ENCODE peak calls at places on chromosomes 3 and 15, in nine cellular contexts. B, M, S, A, K, X, T, R and Z are unnamed samples.
A peak's percentile ranks its signal among the peaks of the same experiment; 100 is the strongest.

GRCh38 chr15:98876461-98877369 is 130.9 kb downstream of the PGPEP1L start:
- DNase-seq in B (no peak), M (no peak), S (no peak), A (no peak), K (no peak), X (peak; percentile 70), T (no peak), R (no peak), Z (peak; percentile 56)

GRCh38 chr3:77161098-77161497 is 121.2 kb downstream of the ROBO2 start:
- DNase-seq in B (no peak), M (no peak), S (no peak), A (no peak), K (no peak), X (no peak), T (no peak), R (no peak), Z (no peak)

GRCh38 chr3:13040381-13041074 is 32.7 kb downstream of the IQSEC1 start:
- DNase-seq in B (no peak), M (no peak), S (no peak), A (no peak), K (no peak), X (no peak), T (peak; percentile 51), R (no peak), Z (no peak)

GRCh38 chr3:63961891-63962290 is 49.7 kb upstream of the SCAANT1 start:
- DNase-seq in B (peak; percentile 51), M (no peak), S (peak; percentile 33), A (peak; percentile 79), K (peak; percentile 58), X (peak; percentile 73), T (no peak), R (no peak), Z (peak; percentile 21)

GRCh38 chr3:64311424-64311920 is 86.2 kb upstream of the PRICKLE2 start:
- DNase-seq in B (peak; percentile 45), M (no peak), S (no peak), A (no peak), K (no peak), X (no peak), T (no peak), R (no peak), Z (no peak)

GRCh38 chr3:113051222-113051804 is 60.5 kb downstream of the GTPBP8 start:
- DNase-seq in B (peak; percentile 83), M (peak; percentile 92), S (peak; percentile 62), A (peak; percentile 91), K (peak; percentile 76), X (peak; percentile 83), T (peak; percentile 87), R (peak; percentile 92), Z (peak; percentile 77)

GRCh38 chr3:43054754-43055153 is 51.1 kb downstream of the POMGNT2 start:
- DNase-seq in B (no peak), M (peak; percentile 1), S (no peak), A (no peak), K (no peak), X (no peak), T (no peak), R (no peak), Z (no peak)

GRCh38 chr15:88196961-88197360 is 59.6 kb downstream of the NTRK3 start:
- DNase-seq in B (no peak), M (no peak), S (no peak), A (no peak), K (no peak), X (no peak), T (no peak), R (no peak), Z (no peak)

GRCh38 chr15:69452702-69453513 is at the start of gene RPLP1:
- DNase-seq in B (peak; percentile 97), M (peak; percentile 96), S (peak; percentile 91), A (peak; percentile 98), K (peak; percentile 97), X (peak; percentile 96), T (peak; percentile 95), R (peak; percentile 97), Z (peak; percentile 94)

GRCh38 chr3:69160107-69160506 is 37.7 kb upstream of the LMOD3 start:
- DNase-seq in B (no peak), M (no peak), S (no peak), A (no peak), K (no peak), X (no peak), T (no peak), R (no peak), Z (no peak)

GRCh38 chr15:98653686-98654085 is 5.3 kb downstream of the IGF1R start:
- DNase-seq in B (peak; percentile 73), M (no peak), S (no peak), A (no peak), K (no peak), X (no peak), T (no peak), R (no peak), Z (no peak)

GRCh38 chr15:84734794-84735479 is 13.5 kb upstream of the ZNF592 start:
- DNase-seq in B (peak; percentile 18), M (peak; percentile 77), S (peak; percentile 99), A (no peak), K (peak; percentile 93), X (peak; percentile 68), T (peak; percentile 65), R (peak; percentile 62), Z (peak; percentile 41)

GRCh38 chr3:25727316-25727715 is 55.9 kb downstream of the NGLY1 start:
- DNase-seq in B (no peak), M (no peak), S (no peak), A (no peak), K (no peak), X (no peak), T (no peak), R (no peak), Z (no peak)

GRCh38 chr3:188869628-188870027 is 302.1 kb upstream of the TPRG1 start:
- DNase-seq in B (no peak), M (no peak), S (no peak), A (no peak), K (no peak), X (no peak), T (no peak), R (no peak), Z (no peak)

GRCh38 chr3:71122641-71123040 is 460.9 kb downstream of the FOXP1 start:
- DNase-seq in B (no peak), M (no peak), S (no peak), A (no peak), K (no peak), X (no peak), T (no peak), R (no peak), Z (no peak)

GRCh38 chr3:115160295-115160694 is 13.2 kb upstream of the ZBTB20 start:
- DNase-seq in B (no peak), M (no peak), S (no peak), A (no peak), K (no peak), X (no peak), T (no peak), R (no peak), Z (no peak)

GRCh38 chr3:9342696-9343095 is 20.2 kb upstream of the THUMPD3 start:
- DNase-seq in B (no peak), M (no peak), S (no peak), A (no peak), K (no peak), X (no peak), T (no peak), R (no peak), Z (no peak)

GRCh38 chr3:124407260-124407659 is 323.0 kb upstream of the UMPS start:
- DNase-seq in B (no peak), M (no peak), S (no peak), A (no peak), K (no peak), X (no peak), T (no peak), R (no peak), Z (peak; percentile 8)

GRCh38 chr3:195133462-195133861 is 137.5 kb downstream of the XXYLT1 start:
- DNase-seq in B (peak; percentile 90), M (no peak), S (no peak), A (no peak), K (no peak), X (peak; percentile 44), T (no peak), R (peak; percentile 79), Z (no peak)

GRCh38 chr3:141115752-141116541 is 64.8 kb downstream of the SPSB4 start:
- DNase-seq in B (peak; percentile 37), M (no peak), S (peak; percentile 5), A (no peak), K (no peak), X (peak; percentile 88), T (no peak), R (no peak), Z (no peak)